ENCODE peak calls at places on chromosome 20, in seven cellular contexts. R, B, S, F, Y, I and Z are unnamed samples.

GRCh38 chr20:25020901-25021301 is 28.4 kb upstream of the APMAP start:
- DNase-seq in R (no peak), F (no peak), I (no peak), S (no peak), B (no peak), Y (no peak), Z (no peak)

GRCh38 chr20:34883087-34883688 is 6.8 kb downstream of the ACSS2 start:
- DNase-seq in I (no peak), Y (no peak), S (no peak), R (no peak), F (no peak), B (no peak), Z (no peak)

GRCh38 chr20:43559147-43559477 is 285 bp downstream of the SGK2 start:
- DNase-seq in S (no peak), I (no peak), R (no peak), Y (no peak), F (no peak), B (no peak), Z (no peak)

GRCh38 chr20:44704551-44704971 is 10.6 kb upstream of the CCN5 start:
- DNase-seq in Y (peak; percentile 49), B (no peak), R (peak; percentile 92), I (peak; percentile 98), S (no peak), F (peak; percentile 79), Z (no peak)

GRCh38 chr20:61875221-61875885 is 190.3 kb downstream of the TAF4 start:
- DNase-seq in S (no peak), F (no peak), B (no peak), I (no peak), Y (no peak), R (no peak), Z (no peak)

GRCh38 chr20:47748851-47749250 is 36.4 kb downstream of the SULF2 start:
- DNase-seq in I (no peak), R (no peak), B (no peak), F (no peak), Y (no peak), S (no peak), Z (no peak)

GRCh38 chr20:43507150-43508080 is at the start of gene L3MBTL1:
- DNase-seq in R (peak; percentile 56), F (peak; percentile 23), Y (peak; percentile 38), S (peak; percentile 31), B (peak; percentile 65), I (peak; percentile 23), Z (peak; percentile 83)

GRCh38 chr20:18224968-18225568 is 63.3 kb upstream of the ZNF133 start:
- DNase-seq in I (peak; percentile 79), Y (peak; percentile 29), R (peak; percentile 62), F (peak; percentile 64), B (peak; percentile 67), S (no peak), Z (no peak)